ENCODE peak calls at places on chromosomes 16 and 17, in five cellular contexts. X is thoracic aorta, C is PC-9, U is uterus, R is heart left ventricle. D is an unnamed sample.

GRCh38 chr17:21297026-21297520 is 12.6 kb downstream of the MAP2K3 start:
- DNase-seq in X (no peak), C (no peak), U (no peak), R (no peak), D (no peak)

GRCh38 chr17:29124135-29124930 is 55.9 kb downstream of the MYO18A start:
- DNase-seq in X (no peak), C (peak), U (peak), R (peak), D (peak)

GRCh38 chr17:55756689-55757088 is 5.8 kb downstream of the PCTP start:
- DNase-seq in X (no peak), C (no peak), U (no peak), R (no peak), D (no peak)

GRCh38 chr17:62652251-62653001 is 25.0 kb downstream of the MRC2 start:
- DNase-seq in X (no peak), C (no peak), U (peak), R (peak), D (peak)

GRCh38 chr16:81729451-81729850 is 49.6 kb upstream of the PLCG2 start:
- DNase-seq in X (no peak), C (no peak), U (no peak), R (no peak), D (no peak)

GRCh38 chr17:9371019-9371418 is 204.6 kb downstream of the STX8 start:
- DNase-seq in X (no peak), C (peak), U (no peak), R (no peak), D (peak)

GRCh38 chr17:61235821-61236197 is 163.8 kb upstream of the TBX2 start:
- DNase-seq in X (no peak), C (no peak), U (no peak), R (no peak), D (no peak)

GRCh38 chr17:48724241-48725004 is 1.4 kb downstream of the PRAC2 start:
- DNase-seq in X (peak), C (peak), U (peak), R (peak), D (peak)

GRCh38 chr17:1940810-1941185 is 84.3 kb downstream of the RTN4RL1 start:
- DNase-seq in X (no peak), C (no peak), U (no peak), R (no peak), D (no peak)

GRCh38 chr17:17971431-17972125 is 622 bp downstream of the TOM1L2 start:
- DNase-seq in X (no peak), C (no peak), U (peak), R (peak), D (peak)
- TF ChIP-seq CTCF in X (no peak), C (no peak), U (no peak), R (no peak), D (no peak)

GRCh38 chr17:7711356-7711755 is 6.2 kb upstream of the DNAH2 start:
- DNase-seq in X (no peak), C (no peak), U (no peak), R (no peak), D (no peak)
- TF ChIP-seq CTCF in X (no peak), C (peak), U (no peak), R (no peak), D (no peak)

DNA sequence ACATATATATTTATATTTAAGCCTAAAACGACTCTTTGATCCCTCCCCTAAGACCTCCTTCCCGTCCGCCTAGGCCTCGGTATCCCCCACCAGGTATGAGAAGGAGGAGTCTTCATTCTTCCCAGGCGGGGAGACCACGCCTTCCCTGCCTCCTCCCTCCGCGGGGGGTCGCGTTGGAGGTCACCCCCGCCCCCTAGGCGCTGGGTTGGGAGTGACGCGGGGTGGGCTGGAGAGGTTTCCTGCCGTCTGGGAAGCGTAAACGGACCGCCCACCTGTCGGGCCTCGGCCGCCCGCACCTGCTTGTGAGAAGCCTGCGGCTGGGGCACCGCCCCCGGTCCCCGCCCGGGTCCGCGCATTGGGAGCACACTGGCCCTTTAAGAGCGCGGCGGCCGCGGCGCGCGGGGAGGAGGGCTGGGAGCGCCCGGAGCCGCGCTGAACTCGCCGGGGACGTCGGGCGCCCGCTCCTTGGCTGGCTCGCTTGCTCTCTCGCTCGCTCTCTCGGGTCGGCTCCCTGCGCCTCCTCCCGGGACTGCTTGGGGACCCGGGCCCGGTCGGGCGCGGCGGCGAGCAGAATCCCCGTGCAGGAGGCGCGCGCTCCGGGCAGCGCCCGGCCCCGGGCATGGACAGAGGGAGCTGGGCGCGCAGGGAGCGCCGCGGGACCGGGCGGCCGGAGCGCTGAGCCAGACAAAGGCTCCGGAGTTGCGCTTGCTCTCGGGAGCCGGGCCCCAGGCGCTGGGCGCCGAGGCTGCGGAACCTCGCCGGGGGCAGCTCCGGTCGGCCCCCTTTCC is at the start of gene MMP15:
- DNase-seq in X (no peak), C (peak), U (peak), R (peak), D (peak)
- TF ChIP-seq CTCF in X (no peak), C (no peak), U (no peak), R (no peak), D (no peak)

GRCh38 chr16:23182675-23183485 is at the start of gene SCNN1G:
- DNase-seq in X (no peak), C (no peak), U (peak), R (no peak), D (peak)
- TF ChIP-seq CTCF in X (peak), C (peak), U (no peak), R (peak), D (no peak)

DNA sequence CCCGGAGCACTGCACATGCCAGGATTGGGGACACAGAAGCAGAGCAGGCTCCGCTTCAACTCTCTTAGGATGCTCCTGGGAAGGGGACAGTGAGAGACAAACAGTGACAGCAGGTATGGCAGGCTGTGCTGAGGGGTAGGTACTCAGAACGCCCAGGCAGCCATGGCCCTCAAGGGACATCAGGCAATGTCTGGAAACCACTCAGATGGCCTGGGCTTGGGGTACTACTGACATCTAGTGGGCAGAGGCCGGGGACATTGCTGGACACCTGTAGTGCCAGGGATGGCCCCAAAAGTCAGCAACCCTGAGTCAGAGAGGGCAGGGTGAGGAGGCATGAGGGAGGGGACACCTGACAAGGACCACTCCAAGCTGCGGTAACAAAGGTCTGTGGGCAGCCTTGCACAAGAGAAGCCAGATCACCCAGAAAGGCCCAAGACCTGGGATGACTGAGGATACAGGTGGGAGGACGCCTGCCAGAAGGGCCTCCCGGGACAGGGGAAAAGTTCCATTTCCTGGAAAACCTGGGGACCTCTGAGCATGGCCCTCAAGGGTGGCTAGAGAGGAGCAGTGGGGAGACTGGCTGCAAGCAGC is 21.2 kb downstream of the PEMT start:
- DNase-seq in X (no peak), C (no peak), U (no peak), R (peak), D (peak)
- TF ChIP-seq CTCF in X (peak), C (peak), U (peak), R (peak), D (peak)

DNA sequence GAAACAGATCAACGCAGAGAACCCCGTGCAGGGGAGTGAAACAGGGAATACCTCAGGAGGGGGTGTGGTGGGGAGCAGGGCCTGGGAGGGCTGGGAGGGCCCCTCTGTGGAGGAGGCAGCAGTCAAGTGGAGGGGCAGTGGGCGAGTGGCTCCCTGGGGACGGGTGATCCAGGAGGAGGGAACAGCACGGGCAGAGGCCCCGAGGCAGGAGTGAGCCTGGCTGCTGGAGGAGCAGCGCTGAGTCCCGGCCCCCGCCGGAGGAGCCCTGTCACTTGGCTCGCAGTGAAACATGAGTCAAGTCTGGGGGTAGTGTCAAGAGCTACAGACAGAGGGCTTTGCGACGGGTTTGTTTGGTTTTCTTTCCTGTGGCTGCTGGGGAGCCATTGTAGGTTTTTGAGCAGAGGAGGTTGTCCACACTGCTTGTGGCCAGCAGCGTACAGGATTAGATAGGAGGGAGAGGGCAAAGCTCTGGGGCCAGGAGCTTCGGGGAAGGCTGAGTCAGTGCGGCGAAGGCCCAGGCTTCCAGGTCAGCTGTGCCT is 115.7 kb upstream of the CIBAR2 start:
- DNase-seq in X (no peak), C (no peak), U (peak), R (no peak), D (no peak)
- TF ChIP-seq CTCF in X (peak), C (no peak), U (peak), R (no peak), D (no peak)